ENCODE peak calls at places on chromosomes 7 and 10, in ten cellular contexts. H, K, P, C, X, A, Z, S, G and W are unnamed samples.

GRCh38 chr7:116566666-116567065 is 41.8 kb downstream of the CAV1 start:
- DNase-seq in H (no peak), A (no peak), K (no peak), P (no peak), Z (no peak), G (no peak), X (no peak), S (no peak), C (no peak), W (no peak)

GRCh38 chr7:123580406-123581161 is 21.0 kb upstream of the ASB15 start:
- DNase-seq in G (peak; percentile 40), K (peak; percentile 38), Z (peak; percentile 77), S (peak; percentile 67), A (peak; percentile 56), C (no peak), H (peak; percentile 72), P (peak; percentile 59), X (no peak), W (peak; percentile 7)

GRCh38 chr7:12067156-12067831 is 143.8 kb upstream of the TMEM106B start:
- DNase-seq in X (no peak), G (peak; percentile 47), S (peak; percentile 77), K (peak; percentile 86), H (peak; percentile 68), P (peak; percentile 48), A (peak; percentile 57), Z (peak; percentile 75), C (no peak), W (peak; percentile 28)

GRCh38 chr7:128167791-128168666 is 73.0 kb upstream of the LEP start:
- DNase-seq in G (no peak), A (no peak), S (peak; percentile 40), P (no peak), Z (no peak), C (peak; percentile 76), X (no peak), H (no peak), K (no peak), W (peak; percentile 75)

GRCh38 chr7:25025218-25025671 is 45.3 kb upstream of the OSBPL3 start:
- DNase-seq in A (peak; percentile 79), X (no peak), G (no peak), Z (peak; percentile 86), S (no peak), H (peak; percentile 88), P (peak; percentile 82), K (no peak), C (no peak), W (no peak)

GRCh38 chr10:102752266-102752930 is 8.7 kb downstream of the WBP1L start:
- DNase-seq in P (peak; percentile 82), K (no peak), S (no peak), G (peak; percentile 34), Z (peak; percentile 78), H (peak; percentile 84), X (peak; percentile 25), C (no peak), A (peak; percentile 87), W (no peak)

GRCh38 chr7:46387646-46388045 is 466.6 kb upstream of the IGFBP3 start:
- DNase-seq in G (no peak), A (peak; percentile 27), C (no peak), H (peak; percentile 55), S (no peak), K (no peak), X (no peak), Z (peak; percentile 78), P (peak; percentile 45), W (no peak)

GRCh38 chr10:94571528-94571927 is 25.9 kb downstream of the HELLS start:
- DNase-seq in A (peak; percentile 7), C (no peak), K (no peak), G (no peak), X (no peak), P (peak; percentile 3), S (no peak), H (peak; percentile 30), Z (peak; percentile 19), W (no peak)

GRCh38 chr10:101938316-101939272 is 95.0 kb upstream of the KCNIP2 start:
- DNase-seq in S (no peak), X (no peak), A (peak; percentile 85), C (no peak), Z (peak; percentile 88), P (peak; percentile 89), K (no peak), G (no peak), H (peak; percentile 93), W (no peak)

GRCh38 chr10:1778570-1778969 is 41.2 kb upstream of the ADARB2 start:
- DNase-seq in Z (no peak), P (no peak), G (no peak), S (no peak), H (no peak), K (no peak), C (no peak), A (no peak), X (no peak), W (no peak)

GRCh38 chr10:53256623-53257022 is 484.0 kb upstream of the MBL2 start:
- DNase-seq in S (no peak), H (no peak), Z (no peak), A (no peak), X (no peak), P (no peak), G (no peak), K (no peak), C (no peak), W (peak; percentile 21)

GRCh38 chr7:55024776-55025175 is 6.0 kb downstream of the EGFR start:
- DNase-seq in X (no peak), A (peak; percentile 46), P (peak; percentile 16), S (no peak), G (no peak), K (no peak), C (no peak), H (peak; percentile 52), Z (peak; percentile 36), W (no peak)
- H3K4me3 ChIP-seq in X (no peak overlapping the region), A (no peak overlapping the region), P (no peak overlapping the region), S (no peak overlapping the region), G (no peak overlapping the region), K (no peak overlapping the region), C (no peak overlapping the region), H (no peak overlapping the region), Z (no peak overlapping the region), W (no peak overlapping the region)

GRCh38 chr7:35185908-35186731 is 67.8 kb downstream of the TBX20 start:
- DNase-seq in G (peak; percentile 6), A (peak; percentile 56), Z (peak; percentile 68), S (peak; percentile 74), H (peak; percentile 79), X (no peak), P (peak; percentile 9), C (no peak), K (no peak), W (peak; percentile 37)
- H3K4me3 ChIP-seq in G (no peak overlapping the region), A (peak overlapping the region; percentile 39), Z (peak overlapping the region; percentile 64), S (peak overlapping the region; percentile 56), H (peak overlapping the region; percentile 59), X (peak overlapping the region; percentile 42), P (peak overlapping the region; percentile 54), C (peak overlapping the region; percentile 46), K (no peak overlapping the region), W (peak overlapping the region; percentile 49)

GRCh38 chr10:96719850-96720421 is 378 bp downstream of the PIK3AP1 start:
- DNase-seq in A (no peak), X (no peak), P (no peak), C (peak; percentile 82), Z (no peak), K (peak; percentile 86), S (peak; percentile 77), G (peak; percentile 40), H (peak; percentile 6), W (peak; percentile 84)

GRCh38 chr10:96719205-96719604 is 1.1 kb downstream of the PIK3AP1 start:
- DNase-seq in Z (no peak), C (no peak), G (no peak), H (no peak), X (no peak), P (no peak), A (no peak), S (no peak), K (no peak), W (no peak)

GRCh38 chr10:96718304-96718990 is 1.9 kb downstream of the PIK3AP1 start:
- DNase-seq in X (no peak), G (no peak), C (no peak), P (no peak), H (no peak), Z (no peak), S (no peak), K (peak; percentile 12), A (no peak), W (no peak)

GRCh38 chr10:96721207-96721572 is 876 bp upstream of the PIK3AP1 start:
- DNase-seq in C (no peak), K (no peak), S (no peak), G (no peak), Z (no peak), P (no peak), X (no peak), H (no peak), A (no peak), W (peak; percentile 79)

DNA sequence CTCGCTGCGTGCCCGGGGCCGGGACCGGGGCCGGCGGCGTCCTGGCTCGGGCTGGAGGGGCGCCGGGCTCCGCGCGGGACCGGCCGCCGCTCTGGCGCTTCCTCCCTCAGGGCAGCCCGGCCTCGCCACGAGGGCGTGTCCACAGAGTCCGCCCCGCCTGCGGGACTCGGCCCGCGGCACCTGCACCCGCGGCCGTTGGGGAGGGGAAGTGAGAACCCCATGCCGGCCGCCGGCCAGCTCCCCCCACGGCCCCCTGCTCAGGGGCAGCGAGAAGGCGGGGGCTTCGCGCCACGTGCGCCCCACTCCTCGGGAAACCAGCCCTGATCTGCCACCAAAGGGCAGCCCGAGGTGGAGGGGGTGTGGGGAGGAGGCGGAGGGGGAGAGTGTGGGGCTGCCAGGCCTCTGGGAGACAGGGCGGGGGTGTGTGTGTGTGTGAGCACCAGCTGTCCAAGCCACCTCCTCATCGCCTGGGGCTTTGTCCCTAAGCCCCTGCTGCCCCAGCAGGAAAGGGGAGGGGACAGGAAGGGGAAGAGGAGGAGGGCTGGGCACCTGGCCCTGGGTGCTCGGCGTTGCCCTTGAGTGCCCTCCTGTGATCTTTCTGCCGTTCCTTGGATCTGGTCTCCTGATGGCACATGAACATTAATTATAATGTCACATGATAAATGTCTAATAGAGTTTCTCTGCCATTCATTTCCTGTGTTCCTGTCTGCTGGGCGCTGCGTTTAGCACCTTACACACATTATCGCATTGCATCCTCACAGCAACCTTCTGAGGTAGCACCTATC is at the start of gene PIK3AP1:
- DNase-seq in C (no peak), G (peak; percentile 55), P (no peak), K (peak; percentile 71), A (no peak), S (peak; percentile 71), Z (no peak), H (peak; percentile 4), X (peak; percentile 16), W (peak; percentile 85)
- H3K4me3 ChIP-seq in C (peak within 1 kb of the TSS; percentile 66), G (peak within 1 kb of the TSS; percentile 81), P (peak within 1 kb of the TSS; percentile 36), K (peak within 1 kb of the TSS; percentile 38), A (peak within 1 kb of the TSS; percentile 30), S (peak within 1 kb of the TSS; percentile 63), Z (no peak within 1 kb of the TSS), H (peak within 1 kb of the TSS; percentile 57), X (peak within 1 kb of the TSS; percentile 72), W (peak within 1 kb of the TSS; percentile 64)

DNA sequence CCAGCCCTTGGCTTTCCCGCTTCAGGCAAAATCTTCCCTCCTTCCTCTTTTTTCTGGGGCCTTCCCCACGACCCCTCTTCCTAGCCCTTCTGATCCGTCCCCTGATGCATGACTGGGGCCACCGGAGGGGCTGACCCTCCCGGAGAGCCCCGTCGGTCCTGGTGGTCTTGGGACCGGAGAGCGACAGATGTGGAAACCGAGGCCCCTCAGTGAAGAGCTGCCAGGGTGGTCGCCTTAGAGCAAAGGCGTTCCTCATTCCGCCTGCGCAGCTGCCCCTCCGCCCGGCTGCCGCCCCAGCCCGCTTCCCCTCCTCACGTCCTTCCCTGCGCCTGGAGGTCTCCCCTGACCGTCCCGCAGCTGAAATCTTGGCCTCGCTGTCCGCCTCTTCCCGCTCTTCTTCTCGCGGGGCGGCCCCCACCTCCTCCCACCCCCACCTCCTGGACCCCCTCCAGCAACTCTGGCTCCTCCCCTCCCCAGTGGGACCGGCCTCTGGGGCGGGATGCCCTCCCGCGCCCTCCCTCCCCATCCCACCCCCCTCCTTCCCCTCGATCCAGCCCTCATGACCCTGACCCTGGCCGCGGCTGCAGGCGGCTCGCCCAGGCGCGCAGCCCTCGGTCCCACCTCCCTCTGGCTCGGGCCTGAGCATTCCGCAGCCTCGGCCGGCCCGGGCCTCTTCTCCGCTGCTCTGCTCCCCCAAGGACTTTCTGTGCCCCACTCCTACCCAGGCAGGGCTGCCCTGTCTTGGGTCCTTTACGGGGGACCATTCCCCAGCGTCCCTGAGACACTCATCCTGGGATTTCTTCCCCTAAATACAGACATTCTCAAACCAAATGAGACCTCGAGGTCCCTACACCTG is at the start of gene RARRES2:
- DNase-seq in K (peak; percentile 34), C (no peak), H (peak; percentile 91), Z (peak; percentile 74), P (no peak), G (no peak), X (no peak), S (peak; percentile 52), A (no peak), W (peak; percentile 95)
- H3K4me3 ChIP-seq in K (peak within 1 kb of the TSS; percentile 24), C (peak within 1 kb of the TSS; percentile 51), H (peak within 1 kb of the TSS; percentile 0), Z (peak within 1 kb of the TSS; percentile 64), P (no peak within 1 kb of the TSS), G (no peak within 1 kb of the TSS), X (peak within 1 kb of the TSS; percentile 38), S (peak within 1 kb of the TSS; percentile 50), A (peak within 1 kb of the TSS; percentile 30), W (peak within 1 kb of the TSS; percentile 80)